ENCODE peak calls at places on chromosomes 4 and X, in four cellular contexts. T, N, O and J are unnamed samples.
A peak's percentile ranks its signal among the peaks of the same experiment; 100 is the strongest.

GRCh38 chrX:1749499-1749898 is 134.6 kb downstream of the ASMT start:
- DNase-seq in N (no peak), O (no peak), T (no peak), J (no peak)

GRCh38 chr4:2343476-2343875 is 75.0 kb downstream of the ZFYVE28 start:
- DNase-seq in N (no peak), T (no peak), O (no peak), J (no peak)

GRCh38 chrX:19715711-19716638 is 171.4 kb downstream of the SH3KBP1 start:
- DNase-seq in N (no peak), T (no peak), O (no peak), J (no peak)

GRCh38 chr4:42519803-42520417 is 122.6 kb downstream of the SHISA3 start:
- DNase-seq in T (peak; percentile 76), N (peak; percentile 72), O (peak; percentile 88), J (peak; percentile 21)

GRCh38 chr4:1727117-1728031 is 6.1 kb downstream of the TACC3 start:
- DNase-seq in O (peak; percentile 49), T (no peak), N (no peak), J (no peak)

GRCh38 chr4:83581411-83582288 is 45.7 kb downstream of the GPAT3 start:
- DNase-seq in T (peak; percentile 51), N (no peak), O (no peak), J (no peak)

GRCh38 chr4:142405021-142405991 is 440.8 kb downstream of the INPP4B start:
- DNase-seq in O (peak; percentile 39), T (peak; percentile 59), N (peak; percentile 78), J (peak; percentile 40)

GRCh38 chrX:118346258-118347094 is 570 bp downstream of the WDR44 start:
- DNase-seq in N (peak; percentile 50), O (no peak), T (peak; percentile 40), J (peak; percentile 27)

GRCh38 chr4:106494066-106494465 is 125.5 kb upstream of the GIMD1 start:
- DNase-seq in N (no peak), O (no peak), T (no peak), J (no peak)

GRCh38 chr4:78954048-78954666 is 14.9 kb upstream of the PAQR3 start:
- DNase-seq in N (peak; percentile 12), T (peak; percentile 60), O (peak; percentile 37), J (no peak)

GRCh38 chrX:64206556-64207162 is 1.2 kb upstream of the AMER1 start:
- DNase-seq in T (peak; percentile 17), O (no peak), N (peak; percentile 41), J (peak; percentile 34)

GRCh38 chr4:83631066-83631465 is 95.2 kb downstream of the GPAT3 start:
- DNase-seq in O (no peak), N (no peak), T (peak; percentile 48), J (no peak)

GRCh38 chr4:126705271-126705670 is 927.5 kb upstream of the INTU start:
- DNase-seq in N (no peak), O (no peak), T (no peak), J (no peak)

GRCh38 chr4:156346959-156347385 is 393.3 kb upstream of the CTSO start:
- DNase-seq in T (no peak), O (no peak), N (no peak), J (no peak)
- H3K4me3 ChIP-seq in T (no peak overlapping the region), O (no peak overlapping the region), N (no peak overlapping the region), J (no peak overlapping the region)

GRCh38 chr4:174134361-174134760 is 149.1 kb downstream of the FBXO8 start:
- DNase-seq in T (no peak), O (no peak), N (no peak), J (no peak)

GRCh38 chr4:174137698-174138097 is 145.8 kb downstream of the FBXO8 start:
- DNase-seq in N (no peak), T (no peak), O (no peak), J (no peak)

GRCh38 chr4:174133525-174133924 is 149.9 kb downstream of the FBXO8 start:
- DNase-seq in T (no peak), O (no peak), N (no peak), J (no peak)

GRCh38 chr4:174136013-174136412 is 147.5 kb downstream of the FBXO8 start:
- DNase-seq in N (no peak), O (no peak), T (peak; percentile 19), J (no peak)

DNA sequence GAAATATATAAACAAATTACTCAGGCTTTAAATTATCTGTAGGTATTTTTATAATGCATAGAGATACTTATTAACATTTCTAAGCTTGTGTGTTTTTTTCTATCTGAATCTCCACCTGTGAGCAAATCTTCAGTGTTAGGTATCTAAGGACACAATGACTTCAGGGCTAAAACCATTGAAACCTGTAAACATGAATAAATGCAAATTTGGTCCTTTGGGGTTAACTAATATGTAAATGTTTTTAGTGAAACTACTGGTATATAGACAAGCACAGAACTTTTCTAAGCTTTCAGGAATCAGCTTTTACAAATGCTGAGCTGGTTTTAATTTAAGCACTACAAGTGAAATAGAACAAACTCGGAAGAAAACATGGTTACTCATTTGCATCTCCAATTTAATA is 147.9 kb downstream of the FBXO8 start:
- DNase-seq in T (no peak), O (no peak), N (no peak), J (no peak)
- H3K4me3 ChIP-seq in T (no peak overlapping the region), O (peak overlapping the region; percentile 28), N (no peak overlapping the region), J (peak overlapping the region; percentile 31)

DNA sequence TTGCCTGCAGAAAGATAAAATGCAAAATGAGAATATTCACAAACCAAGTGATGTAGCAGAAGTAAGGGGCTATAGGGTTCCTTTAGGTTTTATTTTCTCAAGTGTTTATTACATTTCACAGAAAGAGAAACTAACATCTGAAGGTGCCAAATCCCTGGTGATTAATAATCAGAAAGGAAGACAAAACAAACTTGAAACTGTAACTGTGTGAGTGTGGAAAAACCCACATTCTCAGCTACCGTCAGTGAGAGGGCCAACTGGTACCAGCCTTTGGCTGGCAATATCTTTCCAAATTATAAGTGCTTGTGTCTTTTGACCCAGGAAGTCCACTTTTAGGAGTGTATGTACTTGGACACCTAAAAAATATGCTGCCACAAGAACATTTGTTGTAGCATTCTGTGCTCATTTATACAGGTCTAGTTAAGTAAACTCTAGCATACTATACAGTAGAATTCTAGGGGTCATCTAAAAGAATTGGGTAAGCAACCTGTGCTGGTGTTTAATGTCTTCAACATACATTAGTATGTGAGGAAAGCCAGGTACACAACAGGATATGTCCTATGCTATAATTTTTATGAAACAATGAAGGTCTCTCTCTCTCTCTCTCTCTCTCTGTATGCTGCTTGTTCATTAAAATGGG is 6.6 kb upstream of the CD38 start:
- DNase-seq in O (no peak), N (peak; percentile 64), T (no peak), J (no peak)
- H3K4me3 ChIP-seq in O (no peak overlapping the region), N (no peak overlapping the region), T (no peak overlapping the region), J (no peak overlapping the region)

GRCh38 chr4:75511841-75512240 is 2.4 kb downstream of the RCHY1 start:
- DNase-seq in O (no peak), N (no peak), T (no peak), J (no peak)
- H3K4me3 ChIP-seq in O (no peak overlapping the region), N (peak overlapping the region; percentile 100), T (no peak overlapping the region), J (no peak overlapping the region)

GRCh38 chrX:44903107-44903506 is 30.1 kb downstream of the KDM6A start:
- DNase-seq in T (no peak), N (peak; percentile 45), O (no peak), J (no peak)
- H3K4me3 ChIP-seq in T (no peak overlapping the region), N (no peak overlapping the region), O (no peak overlapping the region), J (no peak overlapping the region)

DNA sequence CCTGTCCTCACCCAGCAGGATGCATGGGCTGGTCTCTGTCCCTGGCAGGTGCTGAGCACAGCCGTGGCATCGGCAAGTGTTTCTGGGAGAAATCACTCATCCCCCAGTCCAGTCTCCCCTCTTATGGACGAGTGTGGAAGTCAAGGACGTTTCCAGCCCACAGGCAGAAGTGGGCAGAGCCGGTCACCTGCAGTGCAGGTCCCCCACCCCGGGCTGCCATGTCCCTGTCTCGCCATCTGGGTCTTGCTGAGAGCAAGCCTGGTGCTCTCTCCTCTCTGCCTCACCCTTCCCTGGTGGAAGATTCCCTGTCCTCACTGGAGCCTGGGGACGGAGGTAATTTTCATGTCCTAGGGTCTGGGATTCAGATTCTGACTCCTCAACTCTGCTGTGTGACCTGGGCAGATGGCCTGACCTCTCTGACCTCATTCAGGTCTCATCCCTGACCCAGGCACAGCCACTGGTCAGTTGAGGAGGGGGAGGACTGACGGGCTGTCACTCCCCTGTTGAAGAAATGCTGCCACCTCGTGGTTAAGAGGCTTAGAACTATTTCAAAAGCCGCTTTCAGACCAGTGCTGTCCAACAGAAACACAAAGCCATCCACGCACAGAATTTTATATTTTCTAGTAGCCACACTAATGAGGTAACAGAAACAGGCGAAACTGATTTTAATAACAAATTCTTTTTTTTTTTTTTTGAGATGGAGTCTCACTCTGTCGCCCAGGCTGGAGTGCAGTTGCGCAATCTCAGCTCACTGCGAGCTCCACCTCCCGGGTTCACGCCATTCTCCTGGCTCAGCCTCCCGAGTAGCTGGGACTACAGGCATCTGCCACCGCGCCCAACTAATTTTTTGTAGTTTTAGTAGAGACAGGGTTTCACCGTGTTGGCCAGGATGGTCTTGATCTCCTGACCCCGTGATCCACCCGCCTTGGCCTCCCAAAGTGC is 1.8 kb downstream of the CPZ start:
- DNase-seq in N (peak; percentile 68), T (peak; percentile 86), O (peak; percentile 79), J (peak; percentile 75)
- H3K4me3 ChIP-seq in N (no peak overlapping the region), T (no peak overlapping the region), O (no peak overlapping the region), J (no peak overlapping the region)

GRCh38 chr4:16883816-16884215 is 14.6 kb downstream of the LDB2 start:
- DNase-seq in N (no peak), O (no peak), T (no peak), J (no peak)
- H3K4me3 ChIP-seq in N (no peak overlapping the region), O (no peak overlapping the region), T (no peak overlapping the region), J (no peak overlapping the region)